ENCODE peak calls at places on chromosomes 6 and 20, in four cellular contexts. One of them, this sample, is unnamed.

GRCh38 chr6:157405986-157406385 is 25.0 kb downstream of the ZDHHC14 start:
- DNase-seq in SK-N-SH: no peak
- DNase-seq in K562: no peak
- DNase-seq in H1: no peak
- DNase-seq in this sample: no peak

GRCh38 chr6:135012764-135013163 is 41.9 kb downstream of the HBS1L start:
- DNase-seq in H1: no peak
- DNase-seq in K562: no peak
- DNase-seq in SK-N-SH: no peak
- DNase-seq in this sample: no peak

GRCh38 chr20:59193325-59193724 is 29.7 kb downstream of the ZNF831 start:
- DNase-seq in SK-N-SH: no peak
- DNase-seq in K562: no peak
- DNase-seq in H1: no peak
- DNase-seq in this sample: no peak

GRCh38 chr20:57048027-57048869 is 218.2 kb downstream of the BMP7 start:
- DNase-seq in SK-N-SH: peak
- DNase-seq in K562: peak
- DNase-seq in H1: no peak
- DNase-seq in this sample: peak

GRCh38 chr6:169145991-169146501 is 107.6 kb downstream of the THBS2 start:
- DNase-seq in SK-N-SH: no peak
- DNase-seq in K562: no peak
- DNase-seq in H1: no peak
- DNase-seq in this sample: no peak

GRCh38 chr6:17448165-17448564 is 54.8 kb downstream of the CAP2 start:
- DNase-seq in K562: no peak
- DNase-seq in SK-N-SH: no peak
- DNase-seq in H1: no peak
- DNase-seq in this sample: no peak

GRCh38 chr6:136527831-136528230 is 22.4 kb downstream of the MAP7 start:
- DNase-seq in K562: no peak
- DNase-seq in H1: no peak
- DNase-seq in SK-N-SH: no peak
- DNase-seq in this sample: no peak

GRCh38 chr6:39553811-39554802 is 171.1 kb downstream of the KIF6 start:
- DNase-seq in SK-N-SH: no peak
- DNase-seq in K562: no peak
- DNase-seq in H1: no peak
- DNase-seq in this sample: no peak

GRCh38 chr6:134007077-134007476 is 45.3 kb downstream of the SLC2A12 start:
- DNase-seq in K562: no peak
- DNase-seq in H1: no peak
- DNase-seq in SK-N-SH: no peak
- DNase-seq in this sample: no peak

GRCh38 chr20:37282558-37282957 is 6.9 kb upstream of the MANBAL start:
- DNase-seq in K562: peak
- DNase-seq in H1: no peak
- DNase-seq in SK-N-SH: no peak
- DNase-seq in this sample: no peak

GRCh38 chr6:101231606-101232235 is 161.8 kb upstream of the GRIK2 start:
- DNase-seq in SK-N-SH: no peak
- DNase-seq in H1: no peak
- DNase-seq in K562: no peak
- DNase-seq in this sample: no peak

GRCh38 chr20:11001767-11002540 is 328.2 kb upstream of the JAG1 start:
- DNase-seq in SK-N-SH: no peak
- DNase-seq in H1: peak
- DNase-seq in K562: no peak
- DNase-seq in this sample: no peak

GRCh38 chr20:51093240-51093763 is 70.4 kb upstream of the KCNG1 start:
- DNase-seq in K562: peak
- DNase-seq in SK-N-SH: no peak
- DNase-seq in H1: no peak
- DNase-seq in this sample: no peak

GRCh38 chr6:137866200-137866913 is 702 bp upstream of the TNFAIP3 start:
- DNase-seq in K562: peak
- DNase-seq in H1: no peak
- DNase-seq in SK-N-SH: no peak
- DNase-seq in this sample: peak

GRCh38 chr6:122339661-122340060 is 59.8 kb upstream of the HSF2 start:
- DNase-seq in K562: no peak
- DNase-seq in H1: no peak
- DNase-seq in SK-N-SH: no peak
- DNase-seq in this sample: no peak
- TF ChIP-seq TEAD4 in K562: no peak
- TF ChIP-seq TEAD4 in H1: no peak
- TF ChIP-seq TEAD4 in SK-N-SH: no peak
- TF ChIP-seq TEAD4 in this sample: no peak

GRCh38 chr6:27617046-27617687 is 144.3 kb upstream of the ZNF184 start:
- DNase-seq in K562: peak
- DNase-seq in H1: no peak
- DNase-seq in SK-N-SH: no peak
- DNase-seq in this sample: no peak
- TF ChIP-seq TEAD4 in K562: no peak
- TF ChIP-seq TEAD4 in H1: no peak
- TF ChIP-seq TEAD4 in SK-N-SH: no peak
- TF ChIP-seq TEAD4 in this sample: no peak

DNA sequence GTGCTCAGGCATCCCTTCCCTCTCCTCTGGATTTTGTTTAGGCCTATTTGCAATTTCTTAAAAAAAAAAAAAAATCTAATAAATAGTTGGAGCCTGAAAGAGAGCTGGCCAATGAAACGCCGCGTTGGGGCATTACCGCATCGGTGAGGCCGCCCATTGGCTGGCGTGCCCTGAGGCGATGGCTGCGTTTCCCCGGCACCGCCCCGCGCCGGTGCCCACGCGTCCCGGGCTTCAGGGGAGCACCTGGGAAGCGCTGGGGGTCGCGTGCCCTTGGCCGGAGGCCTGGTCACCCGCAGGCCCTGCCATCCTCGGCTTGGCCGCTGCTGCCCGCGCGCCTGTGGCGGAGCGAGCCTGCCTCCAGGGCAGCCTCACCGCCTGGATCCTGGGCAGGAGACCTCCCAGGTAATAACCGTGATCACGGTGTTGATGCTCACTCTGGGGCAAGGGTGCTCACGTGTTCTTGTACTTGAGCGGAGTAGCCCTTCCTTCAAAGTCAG is 155.4 kb downstream of the NRN1 start:
- DNase-seq in H1: peak
- DNase-seq in SK-N-SH: no peak
- DNase-seq in K562: no peak
- DNase-seq in this sample: peak
- TF ChIP-seq TEAD4 in H1: no peak
- TF ChIP-seq TEAD4 in SK-N-SH: no peak
- TF ChIP-seq TEAD4 in K562: no peak
- TF ChIP-seq TEAD4 in this sample: no peak

DNA sequence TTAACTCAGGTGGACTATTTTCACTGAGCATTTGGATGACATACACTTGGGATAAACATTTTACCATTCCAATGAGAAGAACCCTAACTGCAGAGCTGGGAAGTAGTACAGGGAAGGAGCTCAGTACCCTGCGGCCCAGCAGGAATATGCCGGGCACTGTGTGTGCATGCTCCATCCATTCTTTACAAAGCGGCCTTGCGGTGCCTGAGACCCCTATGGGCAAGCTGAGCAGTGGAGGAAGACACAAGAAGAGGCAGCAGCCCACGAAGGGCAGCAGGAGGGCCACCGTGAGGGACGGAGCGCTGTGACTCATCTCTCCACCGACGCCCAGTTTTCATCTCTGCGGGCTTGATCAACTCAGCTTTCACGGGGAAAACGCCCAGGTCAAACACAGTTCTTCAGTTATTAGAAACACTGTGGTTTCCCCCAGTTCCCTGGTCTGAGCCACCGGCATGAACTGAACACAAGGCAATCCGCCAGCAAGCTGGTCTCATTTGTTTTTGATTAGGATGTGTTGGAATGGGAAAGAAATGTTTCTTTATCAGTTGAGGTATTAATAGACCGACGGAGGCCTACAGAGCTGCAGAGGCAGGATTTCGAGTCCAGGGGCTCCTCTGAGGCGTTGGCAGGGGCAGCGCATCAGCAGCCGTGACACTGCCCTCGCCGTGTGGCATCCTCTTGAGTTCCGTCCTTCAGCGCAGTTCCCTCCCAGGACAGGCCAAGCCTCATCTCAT is 44.9 kb downstream of the IRF4 start:
- DNase-seq in SK-N-SH: peak
- DNase-seq in H1: no peak
- DNase-seq in K562: peak
- DNase-seq in this sample: no peak
- TF ChIP-seq TEAD4 in SK-N-SH: no peak
- TF ChIP-seq TEAD4 in H1: no peak
- TF ChIP-seq TEAD4 in K562: no peak
- TF ChIP-seq TEAD4 in this sample: no peak

DNA sequence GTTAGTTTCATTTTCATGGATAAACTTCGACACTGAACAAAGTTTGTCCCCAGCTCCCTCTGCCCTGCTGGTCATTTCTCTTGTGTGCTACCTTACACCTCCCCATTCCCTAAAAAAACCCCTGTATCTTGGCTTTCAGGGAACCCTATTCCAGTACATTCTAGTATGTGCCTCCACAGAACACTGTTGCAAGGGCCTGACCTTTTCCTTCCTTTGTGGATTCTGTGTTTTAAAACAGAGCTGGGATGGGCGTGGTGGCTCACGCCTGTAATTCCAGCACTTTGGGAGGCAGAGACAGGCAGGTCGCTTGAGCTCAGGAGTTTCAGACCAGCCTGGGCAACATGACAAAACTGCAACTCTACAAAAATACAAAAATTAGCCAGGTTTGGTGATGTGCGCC is 20.6 kb upstream of the QKI start:
- DNase-seq in H1: no peak
- DNase-seq in K562: no peak
- DNase-seq in SK-N-SH: no peak
- DNase-seq in this sample: no peak
- TF ChIP-seq TEAD4 in H1: no peak
- TF ChIP-seq TEAD4 in K562: no peak
- TF ChIP-seq TEAD4 in SK-N-SH: no peak
- TF ChIP-seq TEAD4 in this sample: no peak

DNA sequence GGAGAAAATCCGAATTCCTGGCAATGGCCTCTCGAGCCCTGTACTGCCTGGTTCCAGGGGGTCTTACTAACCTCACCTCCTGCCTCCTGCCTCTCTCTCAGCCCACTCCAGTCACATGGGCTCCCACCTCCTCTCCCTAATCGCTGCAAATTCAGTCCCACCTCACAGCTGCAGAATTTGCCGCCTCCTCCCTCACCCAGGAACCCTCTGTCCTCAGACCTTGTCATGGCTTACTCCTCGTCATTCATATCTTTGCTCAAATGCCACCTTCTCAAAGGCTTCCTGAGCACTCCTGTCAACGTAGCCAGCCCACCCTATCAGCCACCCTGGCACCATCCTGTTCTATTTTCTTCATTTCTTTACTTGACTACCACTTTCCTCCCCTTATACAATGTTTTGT is 89.0 kb downstream of the SLC2A10 start:
- DNase-seq in K562: no peak
- DNase-seq in SK-N-SH: no peak
- DNase-seq in H1: no peak
- DNase-seq in this sample: no peak
- TF ChIP-seq TEAD4 in K562: no peak
- TF ChIP-seq TEAD4 in SK-N-SH: no peak
- TF ChIP-seq TEAD4 in H1: no peak
- TF ChIP-seq TEAD4 in this sample: no peak

GRCh38 chr6:142740449-142740848 is 204.5 kb downstream of the HIVEP2 start:
- DNase-seq in K562: no peak
- DNase-seq in H1: no peak
- DNase-seq in SK-N-SH: no peak
- DNase-seq in this sample: no peak

GRCh38 chr6:142731611-142732010 is 213.4 kb downstream of the HIVEP2 start:
- DNase-seq in SK-N-SH: no peak
- DNase-seq in K562: no peak
- DNase-seq in H1: no peak
- DNase-seq in this sample: no peak

GRCh38 chr6:142732790-142733189 is 212.2 kb downstream of the HIVEP2 start:
- DNase-seq in K562: no peak
- DNase-seq in SK-N-SH: no peak
- DNase-seq in H1: no peak
- DNase-seq in this sample: no peak

GRCh38 chr6:142735182-142735581 is 209.8 kb downstream of the HIVEP2 start:
- DNase-seq in SK-N-SH: no peak
- DNase-seq in K562: no peak
- DNase-seq in H1: no peak
- DNase-seq in this sample: no peak

GRCh38 chr6:142737368-142738060 is 207.5 kb downstream of the HIVEP2 start:
- DNase-seq in K562: no peak
- DNase-seq in SK-N-SH: no peak
- DNase-seq in H1: no peak
- DNase-seq in this sample: no peak
- TF ChIP-seq TEAD4 in K562: no peak
- TF ChIP-seq TEAD4 in SK-N-SH: no peak
- TF ChIP-seq TEAD4 in H1: no peak
- TF ChIP-seq TEAD4 in this sample: no peak

DNA sequence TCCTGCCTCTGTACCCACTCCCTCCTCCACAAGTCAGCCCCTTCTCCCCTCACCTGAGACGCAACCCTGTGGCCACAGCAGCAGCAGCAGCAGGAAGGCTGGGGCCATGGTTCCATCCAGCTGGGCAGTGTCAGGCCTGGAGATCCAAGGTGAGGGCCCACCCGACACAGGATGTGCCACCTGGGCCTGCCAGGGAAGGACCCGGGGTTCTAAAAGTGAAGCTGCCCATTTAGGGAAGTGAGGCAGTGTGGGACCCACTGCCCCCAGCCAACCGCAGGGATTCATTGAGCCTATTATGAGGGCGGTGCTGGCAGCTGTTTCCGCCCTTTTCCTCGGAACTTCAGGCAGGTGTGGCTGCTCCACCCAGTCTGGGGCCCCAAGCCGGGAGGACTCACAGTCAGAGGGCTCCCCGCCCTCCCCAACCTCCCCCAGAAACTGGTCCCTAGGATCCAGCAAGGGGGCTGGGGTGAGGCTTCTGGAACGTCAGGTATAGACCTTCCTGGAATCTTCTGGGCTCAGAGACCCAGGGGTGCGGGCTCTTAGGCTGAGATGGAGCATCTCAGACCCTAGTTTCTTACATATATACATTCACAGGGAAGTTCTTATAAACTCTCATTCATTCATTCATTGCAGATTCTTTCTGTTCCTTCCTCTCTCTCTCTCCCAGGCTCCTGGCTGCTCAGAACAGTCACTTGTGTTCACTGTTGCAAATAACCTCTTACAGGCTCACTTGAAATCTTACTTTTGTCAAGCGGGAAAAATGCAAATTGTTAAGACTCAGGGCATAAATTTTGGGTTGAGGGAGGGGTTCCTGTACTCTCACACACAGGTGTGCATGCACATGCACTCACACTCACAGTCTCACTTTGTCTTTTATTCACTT is at the start of gene TREML2:
- DNase-seq in K562: peak
- DNase-seq in SK-N-SH: no peak
- DNase-seq in H1: no peak
- DNase-seq in this sample: no peak
- TF ChIP-seq TEAD4 in K562: no peak
- TF ChIP-seq TEAD4 in SK-N-SH: no peak
- TF ChIP-seq TEAD4 in H1: no peak
- TF ChIP-seq TEAD4 in this sample: no peak

This sample was measured in WTC11.